ENCODE peak calls at places on chromosomes 13 and 19, in six cellular contexts. G is GM12878, N is sigmoid colon, E is suprapubic skin, R is HCT116, Y is SK-N-SH. U is an unnamed sample. For H3K27me3, the result is how much of the 10 kb centered on the place peaks cover.

GRCh38 chr19:16591803-16592556 is 19.8 kb upstream of the SLC35E1 start:
- DNase-seq in G (no peak), N (no peak), E (no peak), R (no peak), Y (no peak), U (no peak)

GRCh38 chr19:16702123-16702522 is 17.5 kb upstream of the NWD1 start:
- DNase-seq in G (no peak), N (peak), E (peak), R (no peak), Y (peak), U (no peak)

GRCh38 chr19:17137417-17137816 is 61.8 kb downstream of the MYO9B start:
- DNase-seq in G (no peak), N (no peak), E (no peak), R (no peak), Y (no peak), U (no peak)

GRCh38 chr13:99434258-99434788 is 66.9 kb upstream of the TM9SF2 start:
- DNase-seq in G (no peak), N (no peak), E (no peak), R (no peak), Y (no peak), U (no peak)

GRCh38 chr13:100230813-100231575 is 142.1 kb downstream of the PCCA start:
- DNase-seq in G (no peak), N (no peak), E (no peak), R (no peak), Y (no peak), U (no peak)

GRCh38 chr19:47540748-47541147 is 25.9 kb upstream of the NAPA start:
- DNase-seq in G (no peak), N (no peak), E (no peak), R (no peak), Y (no peak), U (no peak)

GRCh38 chr13:64855506-64855905 is 2374.6 kb downstream of the PCDH9 start:
- DNase-seq in G (no peak), N (no peak), E (no peak), R (no peak), Y (peak), U (no peak)

GRCh38 chr13:110234532-110234931 is 72.4 kb downstream of the COL4A1 start:
- DNase-seq in G (no peak), N (no peak), E (no peak), R (no peak), Y (no peak), U (no peak)

GRCh38 chr19:17336872-17337674 is at the start of gene GTPBP3:
- DNase-seq in G (peak), N (peak), E (peak), R (peak), Y (peak), U (peak)

GRCh38 chr13:70634893-70635292 is 526.6 kb upstream of the KLHL1 start:
- DNase-seq in G (no peak), N (no peak), E (no peak), R (no peak), Y (no peak), U (no peak)

GRCh38 chr13:70630247-70630646 is 522.0 kb upstream of the KLHL1 start:
- DNase-seq in G (no peak), N (no peak), E (no peak), R (no peak), Y (no peak), U (no peak)
- TF ChIP-seq POLR2AphosphoS5 in G (no peak), N (no peak), E (no peak), R (no peak), Y (no peak), U (no peak)

GRCh38 chr19:8305798-8306197 is 2.4 kb downstream of the CD320 start:
- DNase-seq in G (no peak), N (peak), E (peak), R (no peak), Y (no peak), U (peak)

GRCh38 chr19:8307965-8308866 is at the start of gene CD320:
- DNase-seq in G (peak), N (peak), E (peak), R (peak), Y (peak), U (peak)

GRCh38 chr19:8308891-8309291 is 733 bp upstream of the CD320 start:
- DNase-seq in G (no peak), N (peak), E (peak), R (no peak), Y (no peak), U (no peak)

GRCh38 chr19:8306235-8307054 is 1.7 kb downstream of the CD320 start:
- DNase-seq in G (no peak), N (peak), E (peak), R (no peak), Y (no peak), U (peak)

GRCh38 chr19:8307400-8307964 is 676 bp downstream of the CD320 start:
- DNase-seq in G (no peak), N (peak), E (peak), R (no peak), Y (peak), U (peak)
- H3K4me3 ChIP-seq in G (peak), N (peak), E (peak), R (peak), Y (peak), U (peak)

GRCh38 chr19:50330365-50331078 is 1.3 kb upstream of the KCNC3 start:
- DNase-seq in G (no peak), N (no peak), E (no peak), R (peak), Y (peak), U (peak)
- H3K27me3 ChIP-seq in G (under half), N (half or more), E (half or more), R (under half), Y (under half), U (under half)

DNA sequence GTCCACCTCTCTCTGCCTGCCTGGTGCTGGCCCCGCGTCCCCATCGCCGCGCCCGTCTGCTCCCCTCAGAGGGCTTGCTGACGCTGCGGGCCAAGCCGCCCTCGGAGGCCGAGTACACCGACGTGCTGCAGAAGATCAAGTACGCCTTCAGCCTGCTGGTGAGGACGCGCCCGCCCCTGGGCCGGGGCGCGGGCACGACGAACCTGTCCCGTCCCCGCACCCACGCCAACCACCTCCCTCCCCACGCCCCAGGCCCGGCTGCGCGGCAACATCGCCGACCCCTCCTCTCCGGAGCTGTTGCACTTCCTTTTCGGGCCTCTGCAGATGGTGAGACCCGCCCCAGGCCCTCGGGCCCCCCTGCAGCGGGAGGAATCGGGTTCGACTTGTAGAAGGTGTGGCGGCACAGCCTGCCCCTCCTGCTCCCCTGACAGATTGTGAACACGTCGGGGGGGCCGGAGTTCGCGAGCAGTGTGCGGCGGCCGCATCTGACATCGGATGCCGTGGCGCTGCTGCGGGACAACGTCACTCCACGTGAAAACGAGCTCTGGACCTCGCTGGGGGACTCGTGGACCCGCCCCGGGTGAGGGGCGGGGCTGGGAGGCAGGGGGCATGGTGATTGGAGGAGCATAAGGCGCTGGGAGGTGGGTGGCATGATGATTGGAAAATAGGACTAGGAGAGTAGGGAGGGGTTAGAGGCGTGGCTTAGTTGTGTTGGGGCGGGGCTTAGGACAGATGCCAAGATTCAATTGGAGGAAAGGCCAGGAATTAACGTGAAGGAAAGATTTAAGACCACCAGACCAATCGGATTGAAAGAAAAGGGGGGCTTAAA is 6.6 kb downstream of the EPS8L1 start:
- DNase-seq in G (no peak), N (no peak), E (no peak), R (no peak), Y (peak), U (no peak)
- TF ChIP-seq POLR2AphosphoS5 in G (no peak), N (no peak), E (no peak), R (no peak), Y (no peak), U (no peak)

GRCh38 chr19:3321696-3322095 is 44.7 kb upstream of the NFIC start:
- DNase-seq in G (no peak), N (peak), E (no peak), R (no peak), Y (no peak), U (no peak)

GRCh38 chr19:3322199-3322978 is 44.0 kb upstream of the NFIC start:
- DNase-seq in G (no peak), N (no peak), E (no peak), R (no peak), Y (no peak), U (no peak)

GRCh38 chr19:3320853-3321252 is 45.5 kb upstream of the NFIC start:
- DNase-seq in G (no peak), N (peak), E (no peak), R (no peak), Y (no peak), U (no peak)

GRCh38 chr19:3320354-3320670 is 46.1 kb upstream of the NFIC start:
- DNase-seq in G (no peak), N (peak), E (no peak), R (no peak), Y (peak), U (no peak)

DNA sequence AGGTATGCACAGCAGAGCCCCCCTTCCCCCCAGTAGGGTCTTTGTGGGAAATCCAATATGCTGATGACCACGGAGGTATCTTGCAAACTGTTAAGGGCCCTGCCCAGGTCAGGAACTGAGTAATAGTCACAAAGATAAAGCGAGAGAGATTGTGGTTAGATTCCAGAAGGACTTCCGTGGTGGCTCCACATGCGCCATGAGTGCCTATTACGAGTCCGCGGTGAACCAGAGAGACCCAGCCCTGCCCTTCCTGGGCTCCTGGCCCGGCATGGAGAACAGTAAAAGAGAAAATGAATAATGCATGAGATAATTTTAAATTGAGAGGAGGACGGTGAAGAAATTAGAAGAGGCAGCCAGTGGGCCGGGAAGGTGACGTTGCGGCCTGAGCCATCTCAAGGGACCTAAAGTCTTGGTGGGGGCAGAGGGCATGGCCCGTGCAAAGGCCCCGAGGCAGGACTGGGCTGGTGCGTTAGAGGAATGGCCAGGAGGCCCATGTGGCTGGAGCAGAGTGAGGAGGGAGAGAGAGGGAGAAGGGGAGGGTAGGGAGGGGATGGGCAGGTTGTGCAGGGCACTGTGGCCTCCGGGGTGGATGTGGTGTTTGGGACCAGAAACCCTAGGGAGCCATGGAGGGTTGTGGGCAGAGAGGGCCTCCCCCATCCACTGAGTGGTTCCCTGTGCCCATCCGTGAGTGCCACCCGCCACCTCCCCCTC is 46.6 kb upstream of the NFIC start:
- DNase-seq in G (no peak), N (no peak), E (no peak), R (no peak), Y (peak), U (no peak)
- H3K4me3 ChIP-seq in G (no peak), N (no peak), E (no peak), R (no peak), Y (no peak), U (no peak)

GRCh38 chr19:53978975-53979801 is 12.2 kb upstream of the CACNG6 start:
- DNase-seq in G (no peak), N (no peak), E (no peak), R (no peak), Y (no peak), U (no peak)
- H3K27me3 ChIP-seq in G (under half), N (under half), E (half or more), R (under half), Y (under half), U (half or more)

DNA sequence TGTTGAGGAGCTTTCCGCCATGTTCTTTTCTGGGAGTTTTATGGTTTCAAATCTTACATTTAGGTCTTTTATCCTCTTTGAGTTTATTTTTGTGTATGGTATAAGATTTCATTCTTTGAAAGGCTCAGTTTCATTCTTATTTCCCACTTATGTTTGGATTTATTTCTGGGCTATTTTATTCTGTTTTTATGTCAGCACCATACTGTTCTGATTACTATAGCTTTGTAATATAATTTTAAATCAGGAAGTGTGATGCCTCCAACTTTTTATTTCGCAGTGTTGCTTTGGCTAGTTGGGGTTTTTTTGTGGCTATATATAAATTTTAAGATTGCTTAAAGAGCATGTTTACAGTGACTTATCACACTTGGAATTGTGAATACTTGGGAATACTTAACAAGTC is 135.1 kb downstream of the SIPA1L3 start:
- DNase-seq in G (no peak), N (no peak), E (no peak), R (no peak), Y (no peak), U (no peak)
- TF ChIP-seq POLR2AphosphoS5 in G (no peak), N (no peak), E (no peak), R (no peak), Y (no peak), U (no peak)

DNA sequence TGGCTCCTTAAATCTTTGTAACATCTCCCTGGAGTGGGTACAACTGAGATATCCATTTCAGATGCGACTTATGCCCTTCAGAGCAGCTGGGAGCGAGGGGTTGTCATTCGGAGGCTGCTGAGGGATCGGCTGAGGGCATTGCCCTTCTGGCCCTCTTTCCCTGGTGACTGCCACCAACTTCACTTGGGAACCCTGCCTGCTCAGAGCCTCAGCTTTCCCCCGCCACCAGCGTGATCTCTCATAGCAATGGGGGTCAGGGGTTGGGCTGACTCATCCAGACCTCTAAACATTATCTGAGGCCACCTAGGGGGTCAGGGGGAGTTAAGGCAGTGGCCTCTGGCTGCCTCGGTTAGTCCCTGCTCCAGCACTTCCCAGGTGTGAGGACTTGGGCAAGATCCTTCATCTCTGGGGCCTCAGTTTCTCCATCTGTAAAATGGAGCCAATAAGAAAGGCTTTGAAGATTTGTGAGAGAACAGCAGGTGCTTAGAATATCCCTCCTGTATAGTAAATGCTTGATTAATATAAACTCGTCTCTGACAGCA is 1.1 kb downstream of the PRX start:
- DNase-seq in G (no peak), N (no peak), E (no peak), R (no peak), Y (peak), U (no peak)
- H3K4me3 ChIP-seq in G (no peak), N (no peak), E (no peak), R (peak), Y (no peak), U (no peak)

GRCh38 chr13:20128459-20128927 is 32.4 kb downstream of the GJA3 start:
- DNase-seq in G (no peak), N (peak), E (peak), R (no peak), Y (peak), U (no peak)
- H3K27me3 ChIP-seq in G (under half), N (under half), E (under half), R (under half), Y (under half), U (under half)